ENCODE peak calls at places on chromosomes 7 and 10, in nine cellular contexts. P is T-cell; B is CD4-positive, alpha-beta T cell; M is B cell; E is heart right ventricle; G is left lung; H is RWPE2; Y is Panc1; C is Right ventricle myocardium inferior. X is an unnamed sample.
A peak's percentile ranks its signal among the peaks of the same experiment; 100 is the strongest.

GRCh38 chr7:8305104-8305503 is 43.1 kb upstream of the ICA1 start:
- ATAC-seq in P (no peak), B (no peak), M (no peak), E (no peak), G (no peak), H (no peak), Y (no peak), C (no peak), X (no peak)

GRCh38 chr7:30514177-30514576 is 9.5 kb upstream of the GGCT start:
- ATAC-seq in P (no peak), B (no peak), M (no peak), E (no peak), G (no peak), H (no peak), Y (no peak), C (no peak), X (no peak)

GRCh38 chr7:129536323-129536722 is 34.0 kb downstream of the SMKR1 start:
- ATAC-seq in P (no peak), B (no peak), M (no peak), E (no peak), G (no peak), H (no peak), Y (no peak), C (no peak), X (no peak)

GRCh38 chr10:89389254-89389653 is 3.2 kb upstream of the IFIT1 start:
- ATAC-seq in P (no peak), B (no peak), M (no peak), E (no peak), G (no peak), H (peak; percentile 43), Y (peak; percentile 44), C (no peak), X (no peak)

GRCh38 chr10:32970910-32971309 is 12.9 kb upstream of the ITGB1 start:
- ATAC-seq in P (no peak), B (no peak), M (no peak), E (no peak), G (no peak), H (no peak), Y (peak; percentile 3), C (no peak), X (no peak)

GRCh38 chr10:100174699-100175677 is 10.8 kb downstream of the ERLIN1 start:
- ATAC-seq in P (no peak), B (no peak), M (no peak), E (no peak), G (no peak), H (no peak), Y (no peak), C (no peak), X (no peak)

GRCh38 chr7:41699532-41699931 is 3.4 kb downstream of the INHBA start:
- ATAC-seq in P (no peak), B (no peak), M (peak; percentile 21), E (no peak), G (peak; percentile 18), H (no peak), Y (no peak), C (no peak), X (no peak)

GRCh38 chr7:120052884-120053382 is 220.0 kb upstream of the KCND2 start:
- ATAC-seq in P (no peak), B (no peak), M (no peak), E (peak; percentile 85), G (peak; percentile 79), H (peak; percentile 94), Y (no peak), C (peak; percentile 95), X (peak; percentile 92)

GRCh38 chr10:103512591-103513382 is 19.3 kb downstream of the NEURL1 start:
- ATAC-seq in P (no peak), B (no peak), M (no peak), E (no peak), G (no peak), H (no peak), Y (no peak), C (no peak), X (peak; percentile 36)

GRCh38 chr7:151012921-151013347 is 11.4 kb downstream of the ATG9B start:
- ATAC-seq in P (no peak), B (peak; percentile 10), M (no peak), E (no peak), G (peak; percentile 12), H (peak; percentile 53), Y (peak; percentile 47), C (no peak), X (no peak)

GRCh38 chr10:94666391-94667102 is 17.0 kb upstream of the CYP2C18 start:
- ATAC-seq in P (no peak), B (no peak), M (no peak), E (no peak), G (no peak), H (no peak), Y (no peak), C (no peak), X (no peak)

GRCh38 chr7:38070718-38071117 is 107.3 kb upstream of the STARD3NL start:
- ATAC-seq in P (no peak), B (no peak), M (no peak), E (peak; percentile 53), G (peak; percentile 50), H (no peak), Y (peak; percentile 73), C (peak; percentile 28), X (no peak)

GRCh38 chr10:82358486-82359097 is 483.6 kb downstream of the NRG3 start:
- ATAC-seq in P (no peak), B (no peak), M (no peak), E (peak; percentile 91), G (no peak), H (peak; percentile 57), Y (no peak), C (peak; percentile 91), X (peak; percentile 53)

GRCh38 chr10:34886906-34887615 is 72.0 kb upstream of the PARD3 start:
- ATAC-seq in P (no peak), B (no peak), M (no peak), E (no peak), G (no peak), H (no peak), Y (no peak), C (no peak), X (no peak)

GRCh38 chr7:70595741-70596574 is 536.0 kb upstream of the GALNT17 start:
- ATAC-seq in P (no peak), B (peak; percentile 43), M (no peak), E (no peak), G (peak; percentile 64), H (peak; percentile 18), Y (peak; percentile 76), C (no peak), X (peak; percentile 42)

GRCh38 chr7:27501001-27501400 is 161.7 kb downstream of the HIBADH start:
- ATAC-seq in P (no peak), B (no peak), M (no peak), E (no peak), G (no peak), H (no peak), Y (peak; percentile 21), C (no peak), X (no peak)

GRCh38 chr7:5699951-5700384 is 81.5 kb downstream of the RNF216 start:
- ATAC-seq in P (peak; percentile 32), B (peak; percentile 62), M (peak; percentile 60), E (peak; percentile 15), G (no peak), H (no peak), Y (no peak), C (no peak), X (no peak)

GRCh38 chr7:51141451-51141971 is 175.1 kb downstream of the COBL start:
- ATAC-seq in P (no peak), B (peak; percentile 43), M (no peak), E (peak; percentile 76), G (peak; percentile 73), H (peak; percentile 30), Y (no peak), C (peak; percentile 72), X (peak; percentile 28)

GRCh38 chr10:69295027-69295426 is 16.7 kb downstream of the HK1 start:
- ATAC-seq in P (no peak), B (no peak), M (no peak), E (no peak), G (no peak), H (no peak), Y (no peak), C (no peak), X (no peak)

GRCh38 chr7:48251766-48252165 is 80.5 kb downstream of the ABCA13 start:
- ATAC-seq in P (no peak), B (no peak), M (no peak), E (no peak), G (no peak), H (peak; percentile 57), Y (no peak), C (no peak), X (no peak)

GRCh38 chr7:93914581-93915066 is 6.9 kb upstream of the GNG11 start:
- ATAC-seq in P (no peak), B (no peak), M (no peak), E (peak; percentile 68), G (no peak), H (peak; percentile 86), Y (peak; percentile 45), C (peak; percentile 46), X (peak; percentile 28)

GRCh38 chr7:1674161-1675035 is 4.3 kb downstream of the ELFN1 start:
- ATAC-seq in P (no peak), B (no peak), M (no peak), E (no peak), G (no peak), H (no peak), Y (no peak), C (no peak), X (no peak)

GRCh38 chr7:83162402-83163256 is at the start of gene PCLO:
- ATAC-seq in P (peak; percentile 68), B (peak; percentile 65), M (peak; percentile 53), E (peak; percentile 97), G (peak; percentile 97), H (peak; percentile 91), Y (peak; percentile 100), C (peak; percentile 93), X (peak; percentile 90)

GRCh38 chr10:3866347-3866746 is 81.3 kb upstream of the KLF6 start:
- ATAC-seq in P (no peak), B (no peak), M (no peak), E (no peak), G (no peak), H (no peak), Y (no peak), C (no peak), X (no peak)

GRCh38 chr10:72886596-72887522 is 6.7 kb upstream of the OIT3 start:
- ATAC-seq in P (no peak), B (no peak), M (no peak), E (peak; percentile 75), G (peak; percentile 21), H (no peak), Y (no peak), C (no peak), X (no peak)

GRCh38 chr10:23525406-23525805 is 86.5 kb downstream of the OTUD1 start:
- ATAC-seq in P (no peak), B (no peak), M (peak; percentile 68), E (peak; percentile 68), G (peak; percentile 92), H (peak; percentile 63), Y (no peak), C (peak; percentile 60), X (no peak)

GRCh38 chr7:149404830-149405229 is 56.0 kb downstream of the ZNF777 start:
- ATAC-seq in P (no peak), B (no peak), M (no peak), E (no peak), G (no peak), H (no peak), Y (peak; percentile 46), C (no peak), X (no peak)

GRCh38 chr10:92124020-92124419 is 166.9 kb downstream of the CPEB3 start:
- ATAC-seq in P (no peak), B (no peak), M (no peak), E (peak; percentile 65), G (peak; percentile 7), H (no peak), Y (no peak), C (peak; percentile 42), X (no peak)

X was measured in gastroesophageal sphincter.